ENCODE peak calls at places on chromosomes 4 and X, in eight cellular contexts. One of them, this sample, is unnamed.

GRCh38 chr4:169815606-169816005 is 57.9 kb upstream of the HPF1 start:
- DNase-seq in uterus: no peak
- DNase-seq in psoas muscle: no peak
- DNase-seq in HepG2: peak; percentile 2
- DNase-seq in tibial artery: no peak
- DNase-seq in WERI-Rb-1: no peak
- DNase-seq in fibroblast of mammary gland: peak; percentile 66
- DNase-seq in thoracic aorta: no peak
- DNase-seq in this sample: no peak

GRCh38 chrX:19814240-19814639 is 73.2 kb downstream of the SH3KBP1 start:
- DNase-seq in fibroblast of mammary gland: no peak
- DNase-seq in WERI-Rb-1: peak; percentile 23
- DNase-seq in tibial artery: peak; percentile 25
- DNase-seq in HepG2: peak; percentile 2
- DNase-seq in uterus: no peak
- DNase-seq in thoracic aorta: no peak
- DNase-seq in psoas muscle: no peak
- DNase-seq in this sample: no peak

GRCh38 chr4:52059372-52059771 is 8.3 kb downstream of the SPATA18 start:
- DNase-seq in uterus: no peak
- DNase-seq in tibial artery: no peak
- DNase-seq in thoracic aorta: no peak
- DNase-seq in WERI-Rb-1: no peak
- DNase-seq in HepG2: no peak
- DNase-seq in fibroblast of mammary gland: peak; percentile 82
- DNase-seq in psoas muscle: no peak
- DNase-seq in this sample: peak; percentile 92

GRCh38 chrX:71103110-71103983 is 3.2 kb downstream of the CXorf65 start:
- DNase-seq in uterus: no peak
- DNase-seq in thoracic aorta: no peak
- DNase-seq in psoas muscle: no peak
- DNase-seq in WERI-Rb-1: peak; percentile 75
- DNase-seq in HepG2: no peak
- DNase-seq in tibial artery: no peak
- DNase-seq in fibroblast of mammary gland: no peak
- DNase-seq in this sample: no peak

GRCh38 chrX:6187256-6187655 is 41.4 kb downstream of the NLGN4X start:
- DNase-seq in thoracic aorta: no peak
- DNase-seq in fibroblast of mammary gland: no peak
- DNase-seq in uterus: no peak
- DNase-seq in WERI-Rb-1: no peak
- DNase-seq in psoas muscle: no peak
- DNase-seq in tibial artery: no peak
- DNase-seq in HepG2: no peak
- DNase-seq in this sample: no peak

GRCh38 chrX:154013614-154014360 is 5.9 kb downstream of the IRAK1 start:
- DNase-seq in WERI-Rb-1: peak; percentile 68
- DNase-seq in uterus: peak; percentile 46
- DNase-seq in tibial artery: no peak
- DNase-seq in HepG2: no peak
- DNase-seq in psoas muscle: peak; percentile 71
- DNase-seq in fibroblast of mammary gland: peak; percentile 38
- DNase-seq in thoracic aorta: no peak
- DNase-seq in this sample: peak; percentile 43

GRCh38 chrX:111445485-111445884 is 33.5 kb upstream of the DCX start:
- DNase-seq in uterus: no peak
- DNase-seq in thoracic aorta: no peak
- DNase-seq in psoas muscle: no peak
- DNase-seq in tibial artery: no peak
- DNase-seq in WERI-Rb-1: no peak
- DNase-seq in HepG2: peak; percentile 21
- DNase-seq in fibroblast of mammary gland: peak; percentile 62
- DNase-seq in this sample: peak; percentile 46

GRCh38 chr4:54547299-54548097 is 110.3 kb upstream of the KIT start:
- DNase-seq in fibroblast of mammary gland: no peak
- DNase-seq in HepG2: no peak
- DNase-seq in tibial artery: no peak
- DNase-seq in thoracic aorta: no peak
- DNase-seq in WERI-Rb-1: no peak
- DNase-seq in uterus: no peak
- DNase-seq in psoas muscle: no peak
- DNase-seq in this sample: no peak

GRCh38 chr4:54439831-54440243 is 210.7 kb downstream of the PDGFRA start:
- DNase-seq in WERI-Rb-1: no peak
- DNase-seq in fibroblast of mammary gland: peak; percentile 69
- DNase-seq in uterus: peak; percentile 15
- DNase-seq in psoas muscle: peak; percentile 52
- DNase-seq in tibial artery: peak; percentile 45
- DNase-seq in HepG2: no peak
- DNase-seq in thoracic aorta: no peak
- DNase-seq in this sample: peak; percentile 75

GRCh38 chrX:134388161-134389109 is 71.5 kb upstream of the HPRT1 start:
- DNase-seq in thoracic aorta: no peak
- DNase-seq in psoas muscle: no peak
- DNase-seq in tibial artery: no peak
- DNase-seq in uterus: no peak
- DNase-seq in fibroblast of mammary gland: no peak
- DNase-seq in WERI-Rb-1: no peak
- DNase-seq in HepG2: no peak
- DNase-seq in this sample: no peak

GRCh38 chr4:11428701-11429571 is at the start of gene HS3ST1:
- DNase-seq in WERI-Rb-1: peak; percentile 89
- DNase-seq in HepG2: no peak
- DNase-seq in thoracic aorta: peak; percentile 40
- DNase-seq in uterus: peak; percentile 71
- DNase-seq in tibial artery: peak; percentile 82
- DNase-seq in psoas muscle: peak; percentile 85
- DNase-seq in fibroblast of mammary gland: peak; percentile 26
- DNase-seq in this sample: peak; percentile 72

GRCh38 chr4:3427134-3427476 is 14.7 kb upstream of the HGFAC start:
- DNase-seq in HepG2: no peak
- DNase-seq in thoracic aorta: no peak
- DNase-seq in fibroblast of mammary gland: no peak
- DNase-seq in uterus: no peak
- DNase-seq in WERI-Rb-1: no peak
- DNase-seq in psoas muscle: no peak
- DNase-seq in tibial artery: no peak
- DNase-seq in this sample: no peak

GRCh38 chr4:188109157-188109755 is at the start of gene TRIML2:
- DNase-seq in HepG2: no peak
- DNase-seq in psoas muscle: no peak
- DNase-seq in WERI-Rb-1: no peak
- DNase-seq in fibroblast of mammary gland: no peak
- DNase-seq in uterus: no peak
- DNase-seq in tibial artery: no peak
- DNase-seq in thoracic aorta: no peak
- DNase-seq in this sample: no peak

GRCh38 chrX:100409316-100410082 is 574 bp downstream of the PCDH19 start:
- DNase-seq in HepG2: no peak
- DNase-seq in thoracic aorta: no peak
- DNase-seq in psoas muscle: no peak
- DNase-seq in tibial artery: no peak
- DNase-seq in WERI-Rb-1: no peak
- DNase-seq in uterus: no peak
- DNase-seq in fibroblast of mammary gland: peak; percentile 8
- DNase-seq in this sample: no peak

GRCh38 chr4:56799824-56800756 is 21.4 kb downstream of the SPINK2 start:
- DNase-seq in WERI-Rb-1: peak; percentile 87
- DNase-seq in HepG2: peak; percentile 61
- DNase-seq in fibroblast of mammary gland: peak; percentile 88
- DNase-seq in uterus: peak; percentile 84
- DNase-seq in psoas muscle: peak; percentile 87
- DNase-seq in tibial artery: peak; percentile 81
- DNase-seq in thoracic aorta: peak; percentile 47
- DNase-seq in this sample: peak; percentile 87

GRCh38 chr4:173046144-173046543 is 122.5 kb upstream of the GALNT7 start:
- DNase-seq in uterus: no peak
- DNase-seq in psoas muscle: no peak
- DNase-seq in thoracic aorta: no peak
- DNase-seq in WERI-Rb-1: no peak
- DNase-seq in fibroblast of mammary gland: no peak
- DNase-seq in HepG2: no peak
- DNase-seq in tibial artery: no peak
- DNase-seq in this sample: no peak

GRCh38 chr4:105140684-105141490 is 5.8 kb upstream of the TET2 start:
- DNase-seq in HepG2: peak; percentile 54
- DNase-seq in psoas muscle: no peak
- DNase-seq in WERI-Rb-1: peak; percentile 43
- DNase-seq in tibial artery: no peak
- DNase-seq in uterus: no peak
- DNase-seq in thoracic aorta: no peak
- DNase-seq in fibroblast of mammary gland: peak; percentile 52
- DNase-seq in this sample: peak; percentile 42

DNA sequence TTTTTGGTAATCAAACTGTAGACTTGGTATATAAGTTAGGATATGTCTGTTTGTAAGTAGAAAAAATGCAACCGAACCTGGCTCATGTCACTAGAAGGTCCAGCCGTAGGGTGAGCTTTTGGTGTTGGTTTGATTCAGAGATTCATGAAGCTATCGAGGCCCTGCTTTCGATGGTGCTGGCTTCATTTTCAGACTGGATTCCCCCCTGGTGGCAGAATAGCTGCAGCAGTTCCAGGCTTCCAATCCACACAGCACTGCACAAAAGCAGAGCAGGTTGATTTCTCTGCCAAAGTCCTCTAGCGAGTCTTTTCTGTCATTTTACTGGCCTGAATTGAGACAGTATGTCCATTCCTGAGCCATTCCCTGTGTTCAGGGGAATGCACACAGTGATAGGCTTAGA is 33.1 kb downstream of the PDK3 start:
- DNase-seq in thoracic aorta: no peak
- DNase-seq in fibroblast of mammary gland: peak; percentile 7
- DNase-seq in WERI-Rb-1: peak; percentile 23
- DNase-seq in uterus: peak; percentile 26
- DNase-seq in tibial artery: peak; percentile 26
- DNase-seq in HepG2: peak; percentile 1
- DNase-seq in psoas muscle: no peak
- DNase-seq in this sample: peak; percentile 39
- TF ChIP-seq CTCF in thoracic aorta: peak; percentile 32
- TF ChIP-seq CTCF in fibroblast of mammary gland: peak; percentile 18
- TF ChIP-seq CTCF in WERI-Rb-1: peak; percentile 47
- TF ChIP-seq CTCF in uterus: peak; percentile 19
- TF ChIP-seq CTCF in tibial artery: peak; percentile 41
- TF ChIP-seq CTCF in HepG2: peak; percentile 12
- TF ChIP-seq CTCF in psoas muscle: no peak
- TF ChIP-seq CTCF in this sample: peak; percentile 49

DNA sequence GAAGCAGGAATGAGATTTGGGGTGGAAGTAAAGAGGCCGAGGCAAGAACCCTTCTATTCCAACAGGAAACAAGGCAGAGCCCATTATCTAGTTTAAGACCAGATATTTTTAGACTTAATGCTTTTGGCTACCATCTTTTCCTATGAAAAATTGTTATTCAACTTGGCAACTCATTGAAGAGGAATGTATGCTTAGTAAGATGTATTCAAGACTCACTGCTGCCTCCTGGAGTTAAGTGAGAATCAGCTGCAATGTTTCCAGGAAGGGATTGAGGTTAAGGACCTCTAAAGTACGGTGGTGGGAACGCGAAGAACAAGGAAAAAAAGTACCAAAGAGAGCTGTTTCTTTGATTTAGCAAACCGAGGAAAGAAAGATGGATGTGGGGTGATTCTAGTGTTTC is 89.1 kb downstream of the RAPGEF2 start:
- DNase-seq in WERI-Rb-1: no peak
- DNase-seq in HepG2: peak; percentile 65
- DNase-seq in thoracic aorta: no peak
- DNase-seq in psoas muscle: no peak
- DNase-seq in tibial artery: no peak
- DNase-seq in fibroblast of mammary gland: peak; percentile 83
- DNase-seq in uterus: no peak
- DNase-seq in this sample: peak; percentile 76
- TF ChIP-seq CTCF in WERI-Rb-1: peak; percentile 48
- TF ChIP-seq CTCF in HepG2: peak; percentile 49
- TF ChIP-seq CTCF in thoracic aorta: no peak
- TF ChIP-seq CTCF in psoas muscle: peak; percentile 23
- TF ChIP-seq CTCF in tibial artery: peak; percentile 10
- TF ChIP-seq CTCF in fibroblast of mammary gland: peak; percentile 69
- TF ChIP-seq CTCF in uterus: no peak
- TF ChIP-seq CTCF in this sample: peak; percentile 52

GRCh38 chr4:39051454-39051853 is 10.6 kb upstream of the KLHL5 start:
- DNase-seq in HepG2: no peak
- DNase-seq in psoas muscle: no peak
- DNase-seq in thoracic aorta: no peak
- DNase-seq in uterus: no peak
- DNase-seq in tibial artery: no peak
- DNase-seq in WERI-Rb-1: no peak
- DNase-seq in fibroblast of mammary gland: no peak
- DNase-seq in this sample: no peak
- TF ChIP-seq CTCF in HepG2: no peak
- TF ChIP-seq CTCF in psoas muscle: no peak
- TF ChIP-seq CTCF in thoracic aorta: no peak
- TF ChIP-seq CTCF in uterus: no peak
- TF ChIP-seq CTCF in tibial artery: no peak
- TF ChIP-seq CTCF in WERI-Rb-1: no peak
- TF ChIP-seq CTCF in fibroblast of mammary gland: no peak
- TF ChIP-seq CTCF in this sample: no peak

DNA sequence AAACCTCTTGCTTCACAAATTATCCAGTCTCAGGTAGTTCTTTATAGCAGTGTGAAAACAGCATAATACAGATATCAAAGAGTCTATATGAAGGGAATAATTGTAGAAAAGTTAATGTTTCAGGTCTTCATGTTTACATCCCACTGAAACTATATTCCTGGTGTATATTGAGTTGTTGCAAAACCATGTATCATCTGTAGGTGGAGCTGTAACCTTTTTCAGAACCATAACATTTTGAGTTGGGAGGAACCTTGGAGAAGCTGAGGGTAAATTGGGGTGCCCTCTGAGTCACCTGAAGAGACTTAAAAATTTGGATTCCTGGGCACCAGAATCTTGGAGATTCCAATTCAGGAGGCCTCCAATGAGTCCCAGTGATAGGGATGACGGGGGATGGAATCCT is 51.9 kb upstream of the TAPT1 start:
- DNase-seq in tibial artery: no peak
- DNase-seq in fibroblast of mammary gland: no peak
- DNase-seq in HepG2: no peak
- DNase-seq in thoracic aorta: no peak
- DNase-seq in WERI-Rb-1: no peak
- DNase-seq in psoas muscle: no peak
- DNase-seq in uterus: no peak
- DNase-seq in this sample: no peak
- TF ChIP-seq CTCF in tibial artery: no peak
- TF ChIP-seq CTCF in fibroblast of mammary gland: peak; percentile 30
- TF ChIP-seq CTCF in HepG2: no peak
- TF ChIP-seq CTCF in thoracic aorta: no peak
- TF ChIP-seq CTCF in WERI-Rb-1: peak; percentile 43
- TF ChIP-seq CTCF in psoas muscle: no peak
- TF ChIP-seq CTCF in uterus: no peak
- TF ChIP-seq CTCF in this sample: peak; percentile 10

This sample was measured in fibroblast of the aortic adventitia.